ENCODE peak calls at places on chromosomes 6 and 20, in four cellular contexts. P is WTC11, G is HFFc6, V is fibroblast of lung. I is an unnamed sample.

GRCh38 chr6:90446164-90446563 is 140.7 kb downstream of the MAP3K7 start:
- DNase-seq in G (no peak), V (peak; percentile 82), P (no peak), I (no peak)

GRCh38 chr6:113308266-113308665 is 548.9 kb upstream of the MARCKS start:
- DNase-seq in P (no peak), V (no peak), G (no peak), I (no peak)

GRCh38 chr6:43522547-43523263 is 5.8 kb downstream of the POLR1C start:
- DNase-seq in P (no peak), G (no peak), V (no peak), I (no peak)

GRCh38 chr6:118284736-118285360 is 263.2 kb upstream of the PLN start:
- DNase-seq in G (no peak), P (no peak), V (peak; percentile 61), I (no peak)

GRCh38 chr6:73134588-73134987 is 90.7 kb downstream of the KHDC1L start:
- DNase-seq in G (peak; percentile 12), P (peak; percentile 96), V (peak; percentile 14), I (peak; percentile 44)

GRCh38 chr20:18537651-18538050 is 29.6 kb upstream of the SMIM26 start:
- DNase-seq in G (peak; percentile 33), V (no peak), P (no peak), I (no peak)

GRCh38 chr6:136113736-136114173 is 136.4 kb downstream of the MTFR2 start:
- DNase-seq in V (peak; percentile 75), P (peak; percentile 17), G (peak; percentile 85), I (peak; percentile 12)

GRCh38 chr6:108798672-108799355 is 49.4 kb upstream of the ARMC2 start:
- DNase-seq in V (no peak), P (no peak), G (no peak), I (peak; percentile 79)

GRCh38 chr6:48135352-48136084 is 24.5 kb upstream of the PTCHD4 start:
- DNase-seq in V (peak; percentile 89), P (no peak), G (peak; percentile 0), I (no peak)

GRCh38 chr6:15246217-15247211 is 645 bp downstream of the JARID2 start:
- DNase-seq in G (no peak), P (no peak), V (peak; percentile 42), I (peak; percentile 70)

GRCh38 chr20:49804364-49804763 is 8.3 kb upstream of the SLC9A8 start:
- DNase-seq in G (no peak), P (no peak), V (no peak), I (no peak)

DNA sequence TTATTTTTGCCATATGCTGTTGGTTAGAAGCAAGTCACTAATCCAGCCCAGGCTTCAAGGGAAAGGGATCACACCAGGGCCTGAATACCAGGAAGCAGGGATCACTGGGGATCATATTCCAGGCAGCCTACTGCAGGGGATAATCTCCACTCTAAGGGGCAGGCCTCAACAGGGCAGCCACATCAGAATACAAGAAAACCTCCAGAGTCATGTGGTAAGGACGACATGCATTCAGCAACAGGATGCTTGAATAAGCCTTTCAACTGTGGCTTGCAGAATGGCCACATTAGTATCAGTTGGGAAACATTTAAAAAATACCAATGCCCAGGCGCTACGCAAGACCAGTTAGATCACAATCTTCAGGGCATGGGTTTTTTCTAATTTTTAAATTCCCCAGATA is 109.1 kb downstream of the LY86 start:
- DNase-seq in G (no peak), V (peak; percentile 12), P (no peak), I (no peak)
- TF ChIP-seq CTCF in G (no peak), V (no peak), P (no peak), I (no peak)

GRCh38 chr6:55957961-55958422 is 82.6 kb upstream of the BMP5 start:
- DNase-seq in G (peak; percentile 7), P (no peak), V (peak; percentile 53), I (no peak)

GRCh38 chr6:55958790-55959189 is 83.4 kb upstream of the BMP5 start:
- DNase-seq in P (no peak), G (no peak), V (no peak), I (no peak)

GRCh38 chr6:55964136-55964535 is 88.7 kb upstream of the BMP5 start:
- DNase-seq in V (no peak), P (no peak), G (no peak), I (no peak)

GRCh38 chr6:55960344-55960743 is 85.0 kb upstream of the BMP5 start:
- DNase-seq in P (no peak), V (no peak), G (no peak), I (no peak)

GRCh38 chr6:55963301-55963700 is 87.9 kb upstream of the BMP5 start:
- DNase-seq in V (peak; percentile 17), P (peak; percentile 35), G (no peak), I (no peak)
- TF ChIP-seq CTCF in V (peak; percentile 42), P (no peak), G (peak; percentile 54), I (no peak)

DNA sequence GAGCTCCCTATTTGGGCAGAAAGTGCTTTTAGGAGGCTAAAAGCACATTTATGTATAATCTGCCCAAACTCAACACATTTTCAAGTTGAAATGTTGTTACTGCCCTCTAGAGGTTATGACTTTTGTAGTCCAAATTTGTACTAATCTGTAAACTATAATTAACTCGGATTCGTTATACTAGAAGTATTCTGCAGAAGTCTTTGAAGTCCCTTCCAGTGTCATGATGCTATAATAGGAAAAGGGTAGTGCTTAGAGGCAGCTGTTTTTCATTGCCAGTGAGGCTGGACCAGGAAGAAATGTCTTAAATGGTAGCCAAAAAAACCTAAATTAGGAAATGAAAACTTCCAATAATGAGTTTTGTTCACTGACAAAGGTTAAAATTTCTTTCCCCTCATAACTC is 44.8 kb upstream of the EMILIN3 start:
- DNase-seq in P (no peak), V (peak; percentile 67), G (peak; percentile 70), I (no peak)
- TF ChIP-seq CTCF in P (no peak), V (peak; percentile 46), G (peak; percentile 79), I (peak; percentile 47)

GRCh38 chr20:62805711-62806382 is 1.2 kb downstream of the OGFR start:
- DNase-seq in V (peak; percentile 39), G (no peak), P (no peak), I (no peak)

GRCh38 chr20:62804632-62805364 is at the start of gene OGFR:
- DNase-seq in P (peak; percentile 63), V (peak; percentile 50), G (no peak), I (peak; percentile 77)

GRCh38 chr20:62806383-62807050 is 1.9 kb downstream of the OGFR start:
- DNase-seq in V (no peak), P (no peak), G (no peak), I (no peak)

GRCh38 chr20:62804021-62804631 is 509 bp upstream of the OGFR start:
- DNase-seq in P (no peak), V (no peak), G (no peak), I (peak; percentile 50)

GRCh38 chr20:62805365-62805710 is 703 bp downstream of the OGFR start:
- DNase-seq in V (no peak), P (no peak), G (no peak), I (peak; percentile 45)
- TF ChIP-seq CTCF in V (peak; percentile 11), P (no peak), G (no peak), I (no peak)

I was measured in activated CD8-positive, alpha-beta T cell treated with anti-CD3 and anti-CD28 coated beads for 36 hours.